ENCODE peak calls at places on chromosomes 5 and 9, in six cellular contexts. O is stimulated activated CD8-positive, alpha-beta memory T cell treated with anti-CD3 and anti-CD28 coated beads, Interleukin-4, amount 100 ng/mL, for 1 hour; E is GM20000; U is HT1080; N is HCEC 1CT; Q is C1 segment of cervical spinal cord. T is an unnamed sample.

GRCh38 chr5:178619390-178619789 is 7.5 kb downstream of the CLK4 start:
- DNase-seq in N (no peak), Q (no peak), E (no peak), O (no peak), U (no peak), T (no peak)

GRCh38 chr5:146662229-146662628 is 146.2 kb upstream of the GPR151 start:
- DNase-seq in U (peak), O (no peak), E (no peak), N (no peak), Q (no peak), T (peak)

GRCh38 chr5:80569961-80570786 is at the start of gene ANKRD34B:
- DNase-seq in N (no peak), E (peak), U (no peak), O (no peak), Q (no peak), T (peak)

GRCh38 chr9:35367451-35367850 is 122.5 kb upstream of the RUSC2 start:
- DNase-seq in N (peak), O (no peak), U (peak), E (no peak), Q (no peak), T (no peak)

GRCh38 chr9:110578896-110579752 is at the start of gene SVEP1:
- DNase-seq in E (peak), N (peak), O (no peak), U (no peak), Q (no peak), T (no peak)

GRCh38 chr9:125998837-125999503 is 251.8 kb downstream of the PBX3 start:
- DNase-seq in N (no peak), E (no peak), Q (no peak), U (no peak), O (no peak), T (no peak)

GRCh38 chr9:122991370-122991830 is 42.1 kb upstream of the GPR21 start:
- DNase-seq in N (peak), O (no peak), U (peak), E (peak), Q (no peak), T (peak)

GRCh38 chr9:36470891-36471290 is 70.8 kb upstream of the RNF38 start:
- DNase-seq in E (peak), N (peak), O (no peak), Q (no peak), U (peak), T (peak)

GRCh38 chr9:133485531-133486260 is 6.8 kb upstream of the SLC2A6 start:
- DNase-seq in O (no peak), N (no peak), Q (no peak), E (peak), U (no peak), T (peak)

GRCh38 chr5:107808671-107809137 is 138.0 kb upstream of the EFNA5 start:
- DNase-seq in E (no peak), O (no peak), N (no peak), U (peak), Q (no peak), T (no peak)

GRCh38 chr9:12908910-12909309 is 134.1 kb downstream of the LURAP1L start:
- DNase-seq in N (no peak), Q (no peak), O (no peak), E (no peak), U (no peak), T (no peak)

GRCh38 chr5:169253071-169253470 is 47.9 kb downstream of the SLIT3 start:
- DNase-seq in E (no peak), O (no peak), N (no peak), U (no peak), Q (no peak), T (no peak)

GRCh38 chr5:66724740-66725139 is 128.5 kb downstream of the MAST4 start:
- DNase-seq in U (no peak), N (no peak), O (no peak), E (no peak), Q (no peak), T (no peak)

GRCh38 chr9:137705906-137706305 is 87.1 kb downstream of the EHMT1 start:
- DNase-seq in E (peak), U (no peak), O (no peak), Q (no peak), N (no peak), T (no peak)

GRCh38 chr5:89211836-89212235 is 328.9 kb upstream of the MEF2C start:
- DNase-seq in Q (no peak), E (no peak), O (no peak), U (peak), N (peak), T (no peak)

GRCh38 chr5:56914678-56915077 is 5.3 kb downstream of the SETD9 start:
- DNase-seq in Q (no peak), E (no peak), U (no peak), O (no peak), N (no peak), T (no peak)

GRCh38 chr9:128685636-128686489 is 3.2 kb upstream of the SET start:
- DNase-seq in E (peak), Q (no peak), O (no peak), U (no peak), N (no peak), T (peak)

GRCh38 chr5:126656397-126657007 is 55.8 kb downstream of the PHAX start:
- DNase-seq in Q (no peak), O (no peak), N (peak), U (no peak), E (peak), T (peak)

GRCh38 chr5:149345892-149346222 is 558 bp downstream of the GRPEL2 start:
- DNase-seq in O (no peak), E (no peak), U (no peak), N (peak), Q (no peak), T (peak)

GRCh38 chr9:130908129-130908877 is 11.7 kb upstream of the QRFP start:
- DNase-seq in Q (no peak), U (no peak), N (no peak), O (no peak), E (no peak), T (no peak)

GRCh38 chr9:111621895-111622480 is 9.1 kb upstream of the DNAJC25 start:
- DNase-seq in U (no peak), E (peak), O (no peak), N (peak), Q (no peak), T (peak)